ENCODE peak calls at places on chromosomes 12 and 14, in six cellular contexts. R, T, D, Z, J and F are unnamed samples. For H3K9me3, the result is how much of the 10 kb centered on the place peaks cover.

GRCh38 chr12:129827985-129828384 is 75.8 kb downstream of the TMEM132D start:
- DNase-seq in T (no peak), D (no peak), R (no peak), Z (no peak), J (no peak), F (no peak)

GRCh38 chr12:53972152-53972702 is 699 bp upstream of the HOXC11 start:
- DNase-seq in R (no peak), D (no peak), J (peak), Z (no peak), T (no peak), F (peak)

GRCh38 chr12:240566-240965 is 22.1 kb downstream of the SLC6A13 start:
- DNase-seq in D (no peak), R (no peak), Z (no peak), T (no peak), J (no peak), F (no peak)

GRCh38 chr14:89388853-89389252 is 28.2 kb downstream of the FOXN3 start:
- DNase-seq in T (peak), R (no peak), J (no peak), D (no peak), Z (no peak), F (no peak)

GRCh38 chr14:65179918-65180724 is 77.8 kb upstream of the MAX start:
- DNase-seq in J (peak), R (no peak), D (no peak), Z (peak), T (peak), F (peak)

GRCh38 chr14:56821807-56822615 is 11.7 kb upstream of the OTX2 start:
- DNase-seq in R (no peak), D (no peak), J (no peak), T (no peak), Z (no peak), F (no peak)

GRCh38 chr14:25006961-25007795 is 42.8 kb downstream of the STXBP6 start:
- DNase-seq in D (no peak), T (peak), J (no peak), Z (peak), R (no peak), F (peak)

GRCh38 chr14:68862954-68863594 is 70.2 kb upstream of the ZFP36L1 start:
- DNase-seq in J (no peak), T (peak), D (peak), R (peak), Z (peak), F (peak)

GRCh38 chr14:56490379-56490778 is 89.2 kb upstream of the TMEM260 start:
- DNase-seq in Z (no peak), D (no peak), J (no peak), T (peak), R (no peak), F (no peak)

GRCh38 chr12:75479963-75480461 is 543 bp upstream of the GLIPR1 start:
- DNase-seq in D (no peak), T (peak), J (no peak), Z (no peak), R (no peak), F (no peak)

GRCh38 chr12:124553862-124554428 is 13.5 kb downstream of the NCOR2 start:
- DNase-seq in R (no peak), J (peak), D (no peak), T (no peak), Z (no peak), F (no peak)

GRCh38 chr12:46373303-46374182 is 970 bp upstream of the SLC38A2 start:
- DNase-seq in T (peak), D (peak), R (peak), J (peak), Z (no peak), F (peak)

GRCh38 chr12:64716839-64717455 is 42.3 kb downstream of the GNS start:
- DNase-seq in T (no peak), R (no peak), J (no peak), Z (no peak), D (no peak), F (peak)

GRCh38 chr12:51413149-51413548 is 11.5 kb upstream of the SLC4A8 start:
- DNase-seq in J (no peak), Z (no peak), R (no peak), T (no peak), D (no peak), F (no peak)

GRCh38 chr12:7483343-7483742 is 20.2 kb downstream of the CD163 start:
- DNase-seq in R (no peak), D (no peak), Z (no peak), T (no peak), J (no peak), F (no peak)

DNA sequence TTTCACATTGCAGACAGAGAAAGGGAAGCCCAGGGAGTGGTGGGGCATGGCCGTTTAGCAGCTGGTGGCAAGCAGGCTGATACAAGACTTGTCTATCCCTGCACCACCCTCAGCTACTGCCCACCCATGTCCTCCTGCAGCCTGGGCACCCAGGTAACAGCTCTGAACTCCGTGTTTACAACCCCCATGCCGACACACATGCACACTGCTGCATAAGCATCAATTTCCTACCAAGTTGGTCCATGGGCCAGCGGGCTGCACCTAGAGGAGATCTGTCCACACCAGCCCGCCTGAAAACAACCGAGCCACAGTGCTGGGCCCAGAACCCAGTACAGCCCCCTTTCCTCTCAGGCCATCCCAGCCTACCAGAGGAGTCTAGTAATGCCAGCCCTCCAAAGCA is 75.9 kb upstream of the C14orf180 start:
- DNase-seq in J (no peak), R (no peak), Z (no peak), T (no peak), D (no peak), F (no peak)
- H3K4me3 ChIP-seq in J (no peak), R (no peak), Z (no peak), T (no peak), D (no peak), F (no peak)

DNA sequence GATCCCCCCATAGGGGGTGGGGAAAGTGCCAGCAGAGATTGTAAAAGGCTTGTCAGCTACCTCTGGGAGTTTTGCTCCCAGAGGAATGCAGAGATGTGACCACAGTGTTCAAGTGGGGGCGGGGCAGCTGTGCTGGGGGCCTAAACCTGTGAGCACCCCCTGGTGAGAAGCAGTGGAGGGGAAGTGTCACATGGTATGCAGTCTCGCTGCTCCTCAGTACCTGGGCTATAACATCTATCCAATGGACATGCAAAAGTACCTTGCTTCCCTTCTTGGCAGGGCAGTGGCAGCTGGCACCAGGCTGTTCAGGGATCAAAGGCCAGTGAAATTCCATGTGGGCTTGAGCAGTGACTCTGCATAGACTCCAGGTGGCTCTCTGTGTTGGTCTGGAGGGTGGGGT is 20.3 kb downstream of the OR4K2 start:
- DNase-seq in R (no peak), T (no peak), J (peak), Z (no peak), D (no peak), F (no peak)
- H3K9me3 ChIP-seq in R (under half), T (under half), J (under half), Z (under half), D (under half), F (under half)

GRCh38 chr14:70814466-70814865 is 5.2 kb upstream of the MAP3K9 start:
- DNase-seq in J (no peak), D (no peak), Z (no peak), R (no peak), T (no peak), F (no peak)
- H3K4me3 ChIP-seq in J (no peak), D (no peak), Z (no peak), R (no peak), T (no peak), F (no peak)

GRCh38 chr12:133215724-133216123 is 20.0 kb downstream of the ANHX start:
- DNase-seq in Z (no peak), D (no peak), J (no peak), T (no peak), R (no peak), F (no peak)
- H3K9me3 ChIP-seq in Z (half or more), D (under half), J (under half), T (half or more), R (under half), F (under half)

DNA sequence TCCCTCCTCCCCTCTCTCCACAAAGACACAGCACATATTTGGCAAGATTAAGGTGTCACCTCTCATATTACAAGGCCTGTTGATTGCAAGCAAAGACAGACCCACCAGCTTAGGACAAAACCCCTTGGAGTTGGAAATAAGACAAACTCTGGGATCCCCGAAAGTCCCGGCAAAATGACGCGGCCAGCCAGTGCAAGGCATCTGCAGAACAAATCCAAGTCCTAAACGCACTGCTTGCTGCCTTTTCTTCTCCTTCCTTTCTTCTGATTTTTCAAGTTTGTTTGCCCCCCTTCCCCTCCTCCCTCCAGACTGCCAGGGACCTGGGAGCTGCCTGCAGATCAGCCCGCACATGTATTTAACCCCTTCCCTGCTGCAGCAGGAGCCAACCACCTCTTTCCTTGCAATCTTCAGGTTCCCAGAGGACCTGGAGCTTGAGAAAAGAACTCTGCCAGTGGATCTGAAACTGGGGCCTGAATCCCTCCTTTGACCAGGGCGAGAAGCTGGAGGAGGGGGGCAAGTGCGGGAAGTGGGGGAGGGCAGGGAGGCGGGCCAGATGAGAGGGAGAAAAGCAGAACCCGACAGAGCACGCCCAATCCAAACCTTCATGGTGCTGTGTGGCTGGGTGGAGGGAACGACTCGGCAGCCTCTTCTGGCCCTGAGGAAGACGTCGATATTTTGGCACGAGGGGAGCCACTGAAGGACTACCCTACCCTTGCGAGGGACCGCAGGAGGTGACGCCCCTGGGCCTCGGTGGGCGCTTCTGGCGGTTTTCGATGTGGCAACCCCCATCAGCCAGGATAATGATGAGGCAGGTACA is 2.0 kb upstream of the NTF3 start:
- DNase-seq in Z (no peak), T (no peak), J (peak), D (no peak), R (no peak), F (no peak)
- H3K4me3 ChIP-seq in Z (peak), T (no peak), J (no peak), D (no peak), R (no peak), F (no peak)